ENCODE peak calls at places on chromosome 12, in four cellular contexts. U is MM.1S, H is stomach, E is heart right ventricle. M is an unnamed sample.

GRCh38 chr12:67222302-67222701 is 46.9 kb upstream of the CAND1 start:
- DNase-seq in E (no peak), H (no peak), U (no peak), M (no peak)

GRCh38 chr12:57896139-57896436 is 45.3 kb upstream of the ATP23 start:
- DNase-seq in E (no peak), H (no peak), U (no peak), M (no peak)

GRCh38 chr12:12505544-12506501 is 56.8 kb downstream of the DUSP16 start:
- DNase-seq in H (no peak), U (no peak), E (no peak), M (peak; percentile 76)

GRCh38 chr12:56387152-56387551 is 24.5 kb upstream of the APOF start:
- DNase-seq in U (no peak), E (no peak), H (no peak), M (no peak)

GRCh38 chr12:58920102-58920955 is at the start of gene LRIG3:
- DNase-seq in E (peak; percentile 92), U (peak; percentile 89), H (peak; percentile 91), M (peak; percentile 85)

GRCh38 chr12:40325349-40325960 is 100.7 kb downstream of the LRRK2 start:
- DNase-seq in E (no peak), U (peak; percentile 76), H (no peak), M (peak; percentile 45)

GRCh38 chr12:127516467-127516866 is 750.5 kb upstream of the TMEM132C start:
- DNase-seq in E (no peak), U (no peak), H (no peak), M (no peak)

GRCh38 chr12:127393896-127394295 is 873.1 kb upstream of the TMEM132C start:
- DNase-seq in H (no peak), U (no peak), E (no peak), M (no peak)

GRCh38 chr12:107522692-107523477 is 162.7 kb upstream of the PWP1 start:
- DNase-seq in H (no peak), E (no peak), U (no peak), M (no peak)

GRCh38 chr12:49823951-49824350 is 4.3 kb downstream of the NCKAP5L start:
- DNase-seq in H (no peak), U (no peak), E (no peak), M (no peak)

GRCh38 chr12:64010069-64010686 is 165.7 kb downstream of the SRGAP1 start:
- DNase-seq in E (no peak), H (no peak), U (no peak), M (peak; percentile 12)

GRCh38 chr12:64051057-64051456 is 171.0 kb downstream of the KICS2 start:
- DNase-seq in H (no peak), E (no peak), U (no peak), M (no peak)

GRCh38 chr12:45518516-45519235 is 210.8 kb upstream of the ARID2 start:
- DNase-seq in H (no peak), U (no peak), E (no peak), M (peak; percentile 45)

GRCh38 chr12:51449569-51450246 is 25.1 kb downstream of the SLC4A8 start:
- DNase-seq in H (no peak), U (no peak), E (no peak), M (no peak)

GRCh38 chr12:85448548-85449139 is 168.6 kb downstream of the ALX1 start:
- DNase-seq in H (no peak), U (peak; percentile 35), E (no peak), M (no peak)
- TF ChIP-seq CTCF in H (no peak), U (peak; percentile 35), E (peak; percentile 45), M (no peak)

DNA sequence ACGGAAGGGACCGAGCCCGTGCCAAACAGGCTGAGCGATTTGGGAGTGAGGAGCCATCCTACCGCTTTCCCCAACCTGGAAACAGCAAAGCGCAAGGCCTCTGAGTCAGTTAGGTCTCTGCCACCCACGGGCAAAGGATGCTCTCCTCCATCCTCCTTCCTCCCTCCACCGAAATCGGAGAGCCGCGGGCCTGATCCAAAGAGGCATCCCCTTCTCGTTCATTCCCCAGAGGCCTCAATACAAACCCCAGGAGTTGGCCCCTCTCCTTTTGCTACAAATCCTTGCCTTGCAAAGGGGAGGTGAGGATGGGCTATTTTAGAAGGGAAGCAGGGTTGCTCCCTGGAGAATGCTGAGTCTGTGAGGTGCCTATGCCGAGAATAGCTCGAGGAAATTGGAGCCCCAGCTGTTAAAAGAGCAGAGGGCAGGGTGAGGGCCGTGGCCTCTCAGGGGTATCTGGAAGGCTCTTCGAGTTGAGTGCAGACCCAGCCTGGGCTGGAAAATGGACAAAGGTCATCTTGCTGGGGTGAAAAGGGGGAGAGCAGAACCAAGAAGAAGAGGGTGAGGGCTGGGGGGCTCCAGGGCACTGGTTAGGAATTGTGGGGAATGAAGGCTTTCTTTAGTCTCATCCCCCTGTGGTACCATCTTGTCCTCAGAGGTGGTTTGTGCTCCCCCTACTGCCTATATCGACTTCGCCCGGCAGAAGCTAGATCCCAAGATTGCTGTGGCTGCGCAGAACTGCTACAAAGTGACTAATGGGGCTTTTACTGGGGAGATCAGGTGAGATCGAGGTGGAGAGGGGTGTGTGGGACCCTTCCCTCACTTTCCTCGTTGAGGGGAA is 1.1 kb downstream of the TPI1 start:
- DNase-seq in U (no peak), H (no peak), E (no peak), M (no peak)
- TF ChIP-seq CTCF in U (peak; percentile 34), H (no peak), E (no peak), M (no peak)

GRCh38 chr12:47801170-47801903 is 18.4 kb downstream of the HDAC7 start:
- DNase-seq in U (no peak), E (no peak), H (no peak), M (no peak)
- TF ChIP-seq CTCF in U (no peak), E (peak; percentile 48), H (no peak), M (no peak)

GRCh38 chr12:27015730-27016076 is 1.5 kb upstream of the TM7SF3 start:
- DNase-seq in E (no peak), H (no peak), U (peak; percentile 59), M (peak; percentile 47)
- TF ChIP-seq CTCF in E (peak; percentile 60), H (no peak), U (peak; percentile 47), M (peak; percentile 17)

DNA sequence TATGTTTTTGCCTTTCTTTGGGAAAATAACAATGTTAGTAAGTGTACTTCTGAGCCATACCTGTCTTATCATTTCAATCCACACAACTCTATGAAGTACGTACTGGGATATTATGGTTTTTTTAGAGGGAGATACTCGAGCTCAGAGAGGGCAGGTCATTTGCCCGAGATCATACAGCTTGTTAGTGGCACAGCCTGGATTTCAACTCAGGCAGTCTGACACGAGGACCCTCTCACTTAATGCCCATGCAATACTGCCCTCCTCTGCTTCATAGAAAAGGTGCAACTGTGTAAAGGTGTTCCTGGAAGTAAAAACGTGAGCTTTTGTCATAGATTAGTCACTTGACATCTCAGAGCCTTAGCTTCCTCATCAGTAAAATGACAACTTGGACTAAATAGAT is 128.0 kb downstream of the NDUFA12 start:
- DNase-seq in H (no peak), E (no peak), U (peak; percentile 73), M (peak; percentile 76)
- TF ChIP-seq CTCF in H (no peak), E (peak; percentile 23), U (peak; percentile 71), M (peak; percentile 54)

GRCh38 chr12:77594386-77594785 is 236.3 kb upstream of the NAV3 start:
- DNase-seq in H (no peak), E (no peak), U (no peak), M (no peak)
- TF ChIP-seq CTCF in H (no peak), E (no peak), U (no peak), M (no peak)

GRCh38 chr12:90020436-90020835 is 311.8 kb upstream of the ATP2B1 start:
- DNase-seq in U (no peak), E (no peak), H (no peak), M (no peak)
- TF ChIP-seq CTCF in U (no peak), E (no peak), H (no peak), M (no peak)

GRCh38 chr12:113996026-113996425 is 29.9 kb upstream of the RBM19 start:
- DNase-seq in U (no peak), H (no peak), E (no peak), M (no peak)
- TF ChIP-seq CTCF in U (no peak), H (no peak), E (no peak), M (no peak)